ENCODE peak calls at places on chromosomes 5 and 9, in four cellular contexts. One of them, this sample, is unnamed.
A peak's percentile ranks its signal among the peaks of the same experiment; 100 is the strongest.

GRCh38 chr5:160772854-160773253 is 79.2 kb downstream of the ATP10B start:
- DNase-seq in AG09309: no peak
- DNase-seq in NCI-H524: no peak
- DNase-seq in foreskin keratinocyte: no peak
- DNase-seq in this sample: no peak

GRCh38 chr5:53063176-53063575 is 46.4 kb downstream of the MOCS2 start:
- DNase-seq in AG09309: no peak
- DNase-seq in NCI-H524: no peak
- DNase-seq in foreskin keratinocyte: no peak
- DNase-seq in this sample: no peak

GRCh38 chr9:137694236-137694959 is 75.6 kb downstream of the EHMT1 start:
- DNase-seq in AG09309: no peak
- DNase-seq in NCI-H524: no peak
- DNase-seq in foreskin keratinocyte: no peak
- DNase-seq in this sample: no peak

GRCh38 chr5:2687746-2688145 is 63.7 kb downstream of the IRX2 start:
- DNase-seq in AG09309: no peak
- DNase-seq in NCI-H524: no peak
- DNase-seq in foreskin keratinocyte: no peak
- DNase-seq in this sample: no peak

GRCh38 chr9:5790923-5791322 is 42.0 kb downstream of the ERMP1 start:
- DNase-seq in AG09309: no peak
- DNase-seq in NCI-H524: no peak
- DNase-seq in foreskin keratinocyte: no peak
- DNase-seq in this sample: no peak

GRCh38 chr5:124395899-124396298 is 350.5 kb downstream of the ZNF608 start:
- DNase-seq in AG09309: no peak
- DNase-seq in NCI-H524: no peak
- DNase-seq in foreskin keratinocyte: no peak
- DNase-seq in this sample: no peak

GRCh38 chr5:69364414-69364813 is 4.9 kb downstream of the AK6 start:
- DNase-seq in AG09309: no peak
- DNase-seq in NCI-H524: peak; percentile 6
- DNase-seq in foreskin keratinocyte: no peak
- DNase-seq in this sample: peak; percentile 28

GRCh38 chr9:137384116-137384756 is 38.7 kb downstream of the EXD3 start:
- DNase-seq in AG09309: no peak
- DNase-seq in NCI-H524: no peak
- DNase-seq in foreskin keratinocyte: no peak
- DNase-seq in this sample: no peak

GRCh38 chr5:22699319-22699718 is 153.8 kb downstream of the CDH12 start:
- DNase-seq in AG09309: no peak
- DNase-seq in NCI-H524: no peak
- DNase-seq in foreskin keratinocyte: no peak
- DNase-seq in this sample: peak; percentile 2

GRCh38 chr5:92599217-92599810 is 981.7 kb downstream of the NR2F1-AS1 start:
- DNase-seq in AG09309: peak; percentile 20
- DNase-seq in NCI-H524: no peak
- DNase-seq in foreskin keratinocyte: no peak
- DNase-seq in this sample: peak; percentile 17

GRCh38 chr9:134776080-134776796 is 104.4 kb upstream of the FCN2 start:
- DNase-seq in AG09309: no peak
- DNase-seq in NCI-H524: no peak
- DNase-seq in foreskin keratinocyte: no peak
- DNase-seq in this sample: no peak

GRCh38 chr9:3848445-3849114 is 322.8 kb upstream of the RFX3 start:
- DNase-seq in AG09309: no peak
- DNase-seq in NCI-H524: peak; percentile 12
- DNase-seq in foreskin keratinocyte: peak; percentile 70
- DNase-seq in this sample: peak; percentile 39

GRCh38 chr9:1184146-1184545 is 134.0 kb downstream of the DMRT2 start:
- DNase-seq in AG09309: no peak
- DNase-seq in NCI-H524: no peak
- DNase-seq in foreskin keratinocyte: no peak
- DNase-seq in this sample: no peak

GRCh38 chr5:149471406-149472183 is 79.6 kb downstream of the CSNK1A1 start:
- DNase-seq in AG09309: no peak
- DNase-seq in NCI-H524: no peak
- DNase-seq in foreskin keratinocyte: peak; percentile 66
- DNase-seq in this sample: no peak

GRCh38 chr9:38233796-38234355 is 158.6 kb upstream of the ALDH1B1 start:
- DNase-seq in AG09309: no peak
- DNase-seq in NCI-H524: no peak
- DNase-seq in foreskin keratinocyte: no peak
- DNase-seq in this sample: no peak

GRCh38 chr5:66757219-66757833 is 161.1 kb downstream of the MAST4 start:
- DNase-seq in AG09309: no peak
- DNase-seq in NCI-H524: peak; percentile 66
- DNase-seq in foreskin keratinocyte: peak; percentile 51
- DNase-seq in this sample: peak; percentile 60

GRCh38 chr5:134098690-134099089 is 15.8 kb upstream of the TCF7 start:
- DNase-seq in AG09309: no peak
- DNase-seq in NCI-H524: no peak
- DNase-seq in foreskin keratinocyte: no peak
- DNase-seq in this sample: no peak

GRCh38 chr9:85516976-85517637 is 224.6 kb downstream of the AGTPBP1 start:
- DNase-seq in AG09309: no peak
- DNase-seq in NCI-H524: no peak
- DNase-seq in foreskin keratinocyte: peak; percentile 96
- DNase-seq in this sample: no peak

GRCh38 chr5:156169495-156169894 is 157.5 kb upstream of the SGCD start:
- DNase-seq in AG09309: no peak
- DNase-seq in NCI-H524: no peak
- DNase-seq in foreskin keratinocyte: no peak
- DNase-seq in this sample: no peak

GRCh38 chr5:131789765-131790164 is 7.1 kb downstream of the FNIP1 start:
- DNase-seq in AG09309: no peak
- DNase-seq in NCI-H524: no peak
- DNase-seq in foreskin keratinocyte: no peak
- DNase-seq in this sample: no peak

GRCh38 chr9:36877239-36877638 is 156.8 kb downstream of the PAX5 start:
- DNase-seq in AG09309: no peak
- DNase-seq in NCI-H524: no peak
- DNase-seq in foreskin keratinocyte: no peak
- DNase-seq in this sample: no peak

GRCh38 chr9:136342191-136343120 is 15.1 kb downstream of the GPSM1 start:
- DNase-seq in AG09309: no peak
- DNase-seq in NCI-H524: no peak
- DNase-seq in foreskin keratinocyte: no peak
- DNase-seq in this sample: peak; percentile 80

GRCh38 chr9:70257991-70258691 is 637 bp upstream of the SMC5 start:
- DNase-seq in AG09309: no peak
- DNase-seq in NCI-H524: peak; percentile 34
- DNase-seq in foreskin keratinocyte: peak; percentile 86
- DNase-seq in this sample: peak; percentile 64

This sample was measured in NCI-H82.